ENCODE peak calls at places on chromosome 15, in five cellular contexts. Q, B, K, C and Y are unnamed samples. For H3K27me3, the result is how much of the 10 kb centered on the place peaks cover.

GRCh38 chr15:51816615-51817014 is 12.8 kb upstream of the TMOD3 start:
- DNase-seq in B (no peak), Q (peak), C (no peak), K (no peak), Y (no peak)

GRCh38 chr15:73930790-73931281 is 4.6 kb downstream of the LOXL1 start:
- DNase-seq in C (no peak), K (no peak), B (no peak), Q (no peak), Y (no peak)

GRCh38 chr15:32688151-32688639 is 29.6 kb upstream of the GREM1 start:
- DNase-seq in K (peak), B (no peak), Q (no peak), C (no peak), Y (no peak)

GRCh38 chr15:60118146-60118545 is 114.0 kb downstream of the FOXB1 start:
- DNase-seq in Q (no peak), C (no peak), K (peak), B (no peak), Y (no peak)

GRCh38 chr15:35479423-35479822 is 66.5 kb downstream of the DPH6 start:
- DNase-seq in Q (no peak), C (no peak), B (peak), K (no peak), Y (peak)

GRCh38 chr15:53721334-53722087 is 38.0 kb downstream of the WDR72 start:
- DNase-seq in C (no peak), K (no peak), B (no peak), Q (no peak), Y (no peak)

GRCh38 chr15:63483521-63484371 is 20.6 kb upstream of the USP3 start:
- DNase-seq in K (no peak), B (no peak), Q (no peak), C (no peak), Y (no peak)

GRCh38 chr15:84894743-84895425 is 10.4 kb downstream of the SLC28A1 start:
- DNase-seq in K (no peak), Q (no peak), B (no peak), C (no peak), Y (peak)

GRCh38 chr15:25177955-25178801 is 223.4 kb downstream of the SNRPN start:
- DNase-seq in Q (no peak), B (no peak), K (peak), C (no peak), Y (peak)

GRCh38 chr15:70362911-70363310 is 265.2 kb upstream of the TLE3 start:
- DNase-seq in B (peak), C (no peak), Q (peak), K (no peak), Y (peak)

GRCh38 chr15:57551717-57552677 is 39.7 kb upstream of the MYZAP start:
- DNase-seq in Q (no peak), B (peak), K (no peak), C (no peak), Y (peak)

GRCh38 chr15:63501256-63502089 is 2.9 kb upstream of the USP3 start:
- DNase-seq in Q (no peak), C (no peak), K (no peak), B (peak), Y (peak)

GRCh38 chr15:90598053-90598577 is 68.4 kb downstream of the CRTC3 start:
- DNase-seq in K (no peak), C (no peak), B (no peak), Q (peak), Y (peak)

GRCh38 chr15:58201536-58201935 is 63.4 kb downstream of the AQP9 start:
- DNase-seq in B (no peak), C (no peak), K (no peak), Q (no peak), Y (no peak)

GRCh38 chr15:70569139-70569717 is 194.1 kb downstream of the UACA start:
- DNase-seq in C (no peak), K (no peak), B (peak), Q (peak), Y (peak)

DNA sequence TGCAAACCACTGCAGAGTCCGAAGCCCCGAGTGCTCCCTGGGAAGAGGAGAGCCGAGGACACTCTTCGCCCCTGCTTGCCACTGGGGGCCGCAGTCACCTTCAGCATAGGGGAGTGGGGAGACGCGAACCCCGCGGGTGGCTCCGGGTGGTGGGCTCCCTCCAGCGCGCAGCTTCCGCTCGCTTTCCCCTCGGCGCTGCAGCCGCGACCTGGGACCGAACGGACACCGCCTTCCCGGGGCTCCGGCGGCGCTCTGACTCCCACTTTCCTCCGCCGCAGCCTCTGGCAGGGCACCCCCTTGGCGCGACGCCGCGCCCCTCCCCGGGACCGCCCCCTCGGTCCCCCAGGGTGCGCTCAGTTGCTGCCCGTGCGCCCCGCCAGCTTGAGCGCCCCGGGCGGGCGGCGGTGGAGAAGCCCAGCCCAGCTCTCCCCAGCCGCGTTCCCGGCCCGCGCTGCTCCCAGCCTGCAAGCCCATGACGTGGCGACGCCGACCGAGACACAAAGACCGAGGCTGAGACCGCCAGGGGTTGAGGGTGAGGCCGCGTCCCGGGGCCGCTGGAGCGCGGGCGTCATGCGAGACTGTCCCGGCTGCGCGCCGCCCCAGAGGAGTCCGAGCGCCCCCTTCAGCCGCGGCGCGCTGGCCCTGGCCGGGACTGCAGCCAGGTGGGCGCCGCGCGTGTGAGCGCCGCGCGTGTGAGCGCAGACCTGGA is at the start of gene MINAR1:
- DNase-seq in Q (no peak), K (peak), C (no peak), B (peak), Y (no peak)
- H3K27me3 ChIP-seq in Q (under half), K (under half), C (under half), B (half or more), Y (under half)

GRCh38 chr15:93159892-93160398 is 70.9 kb upstream of the RGMA start:
- DNase-seq in C (no peak), Q (no peak), K (no peak), B (no peak), Y (no peak)
- H3K27me3 ChIP-seq in C (under half), Q (under half), K (under half), B (under half), Y (under half)

DNA sequence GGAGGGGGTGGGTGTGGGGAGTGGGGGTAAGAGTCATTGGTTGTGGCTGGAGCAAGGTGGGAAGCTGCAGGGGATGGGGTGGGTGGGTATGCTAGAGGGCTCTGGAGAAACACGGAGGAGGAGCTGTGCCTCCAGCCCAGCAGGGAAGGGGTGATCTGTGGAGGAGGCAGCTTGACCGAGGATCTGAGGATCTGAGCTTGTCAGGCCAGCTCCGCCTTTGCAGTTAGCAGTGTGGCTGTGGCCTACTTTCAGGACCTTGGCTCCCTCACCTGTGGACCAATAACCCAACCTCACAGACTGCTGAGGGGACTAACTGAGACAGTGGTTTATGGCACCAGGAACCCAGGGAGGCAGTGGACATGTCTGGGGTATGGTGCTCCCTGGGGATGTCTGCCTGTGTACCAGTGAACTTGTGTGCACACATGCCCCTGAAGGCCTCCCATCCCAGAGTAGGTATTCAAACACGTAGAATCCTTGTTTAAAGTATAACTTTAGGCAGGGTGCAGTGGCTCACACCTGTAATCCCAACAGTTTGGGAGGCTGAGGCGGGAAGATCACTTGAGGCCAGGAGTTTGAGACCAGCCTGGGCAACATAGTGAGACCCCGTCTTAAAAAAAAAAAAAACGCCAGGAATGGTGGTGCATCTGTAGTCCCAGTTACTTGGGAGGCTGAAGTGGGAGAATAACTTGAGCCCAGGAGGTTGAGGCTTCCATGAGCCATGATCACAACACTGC is 52.5 kb upstream of the LINGO1 start:
- DNase-seq in Q (no peak), B (no peak), C (no peak), K (no peak), Y (no peak)
- H3K27me3 ChIP-seq in Q (under half), B (under half), C (under half), K (under half), Y (under half)

GRCh38 chr15:66044837-66045236 is 175.5 kb downstream of the RAB11A start:
- DNase-seq in K (no peak), B (no peak), Q (no peak), C (no peak), Y (no peak)

GRCh38 chr15:66045542-66045941 is 176.3 kb downstream of the RAB11A start:
- DNase-seq in K (no peak), C (no peak), Q (no peak), B (no peak), Y (no peak)

GRCh38 chr15:66047321-66048024 is 178.2 kb downstream of the RAB11A start:
- DNase-seq in B (peak), C (no peak), K (no peak), Q (no peak), Y (no peak)

GRCh38 chr15:66046326-66046725 is 177.0 kb downstream of the RAB11A start:
- DNase-seq in B (no peak), K (no peak), Q (no peak), C (no peak), Y (no peak)

DNA sequence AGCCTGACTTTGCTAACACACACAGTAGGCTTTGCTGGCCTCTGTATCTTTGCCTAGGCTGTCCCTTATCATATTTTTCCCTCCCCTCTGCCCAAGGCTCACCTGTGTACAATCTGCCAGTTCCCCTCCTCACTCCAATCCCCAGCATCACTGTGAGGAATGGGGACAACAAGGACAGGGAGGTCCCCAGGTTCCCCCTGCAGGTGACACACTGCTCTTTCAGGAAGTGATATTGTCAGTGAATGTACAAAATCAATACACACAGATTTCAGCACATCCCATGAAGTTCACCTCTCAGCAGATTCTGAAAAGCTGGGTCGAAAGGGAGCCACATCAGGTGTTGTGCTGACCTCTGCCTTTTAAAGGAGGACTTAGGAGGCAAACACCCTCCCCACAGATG is 177.5 kb downstream of the RAB11A start:
- DNase-seq in Q (no peak), B (no peak), C (no peak), K (no peak), Y (no peak)
- H3K27me3 ChIP-seq in Q (under half), B (under half), C (under half), K (under half), Y (under half)

GRCh38 chr15:76335851-76336253 is 721 bp upstream of the ISL2 start:
- DNase-seq in C (no peak), B (no peak), K (no peak), Q (peak), Y (no peak)
- H3K27me3 ChIP-seq in C (half or more), B (half or more), K (under half), Q (under half), Y (under half)

GRCh38 chr15:100732359-100733055 is 130.1 kb downstream of the ASB7 start:
- DNase-seq in Q (no peak), B (no peak), K (no peak), C (no peak), Y (no peak)

GRCh38 chr15:100734606-100735005 is 132.2 kb downstream of the ASB7 start:
- DNase-seq in B (no peak), C (no peak), Q (no peak), K (no peak), Y (no peak)

GRCh38 chr15:100731259-100732156 is 129.1 kb downstream of the ASB7 start:
- DNase-seq in K (peak), B (no peak), Q (no peak), C (no peak), Y (no peak)

GRCh38 chr15:100733786-100734185 is 131.4 kb downstream of the ASB7 start:
- DNase-seq in K (no peak), Q (no peak), B (no peak), C (no peak), Y (no peak)

GRCh38 chr15:100733088-100733487 is 130.7 kb downstream of the ASB7 start:
- DNase-seq in C (no peak), B (no peak), Q (no peak), K (peak), Y (peak)
- H3K27me3 ChIP-seq in C (under half), B (under half), Q (under half), K (under half), Y (under half)